ENCODE peak calls at places on chromosomes 3 and 15, in nine cellular contexts. L, Y, F, B, O, E, V, I and W are unnamed samples.
A peak's percentile ranks its signal among the peaks of the same experiment; 100 is the strongest.

GRCh38 chr3:144104146-144104545 is 132.5 kb downstream of the DIPK2A start:
- DNase-seq in F (no peak), I (no peak), Y (no peak), B (no peak), L (no peak), V (no peak), E (no peak), O (no peak), W (peak; percentile 48)

GRCh38 chr15:31013863-31014607 is 22.6 kb upstream of the MTMR10 start:
- DNase-seq in E (no peak), L (peak; percentile 11), I (no peak), Y (no peak), O (no peak), B (no peak), F (no peak), V (no peak), W (no peak)

GRCh38 chr15:23438816-23439466 is 8.1 kb downstream of the GOLGA6L2 start:
- DNase-seq in F (no peak), Y (no peak), I (no peak), L (no peak), O (no peak), E (no peak), B (no peak), V (no peak), W (no peak)

GRCh38 chr3:54212723-54213122 is 90.4 kb downstream of the CACNA2D3 start:
- DNase-seq in O (no peak), V (no peak), B (no peak), F (no peak), E (no peak), Y (no peak), L (no peak), I (no peak), W (no peak)

GRCh38 chr3:24020036-24020691 is 75.1 kb downstream of the NR1D2 start:
- DNase-seq in F (no peak), I (no peak), L (no peak), E (no peak), B (no peak), O (no peak), V (no peak), Y (no peak), W (no peak)

GRCh38 chr15:93109370-93110105 is 20.5 kb upstream of the RGMA start:
- DNase-seq in I (no peak), V (no peak), L (peak; percentile 89), O (no peak), B (no peak), F (no peak), E (no peak), Y (no peak), W (no peak)

GRCh38 chr15:40266828-40267304 is 16.0 kb downstream of the ANKRD63 start:
- DNase-seq in L (no peak), O (peak; percentile 94), F (peak; percentile 67), B (no peak), E (peak; percentile 53), V (peak; percentile 96), Y (no peak), I (peak; percentile 52), W (peak; percentile 64)

GRCh38 chr3:50611464-50612233 is at the start of gene CISH:
- DNase-seq in I (peak; percentile 97), B (peak; percentile 89), E (peak; percentile 92), V (peak; percentile 88), L (peak; percentile 98), Y (peak; percentile 96), F (peak; percentile 98), O (peak; percentile 98), W (peak; percentile 97)

GRCh38 chr3:153595186-153595815 is 433.3 kb downstream of the RAP2B start:
- DNase-seq in I (no peak), E (no peak), Y (no peak), F (no peak), O (peak; percentile 45), L (peak; percentile 66), B (no peak), V (peak; percentile 34), W (no peak)

GRCh38 chr15:45653702-45654424 is 19.0 kb downstream of the SQOR start:
- DNase-seq in I (no peak), B (no peak), E (no peak), V (no peak), F (no peak), L (no peak), O (no peak), Y (no peak), W (no peak)

GRCh38 chr15:74417230-74417629 is 16.5 kb downstream of the SEMA7A start:
- DNase-seq in B (no peak), I (no peak), L (no peak), O (peak; percentile 47), V (peak; percentile 81), F (no peak), E (no peak), Y (peak; percentile 35), W (no peak)

GRCh38 chr3:37319784-37320183 is 145.4 kb upstream of the LRRFIP2 start:
- DNase-seq in V (peak; percentile 43), O (no peak), B (no peak), Y (no peak), F (no peak), I (no peak), L (no peak), E (no peak), W (no peak)

GRCh38 chr3:52670621-52671521 is 14.8 kb downstream of the PBRM1 start:
- DNase-seq in F (no peak), B (no peak), L (no peak), Y (no peak), V (peak; percentile 100), E (no peak), O (peak; percentile 100), I (no peak), W (peak; percentile 44)

GRCh38 chr15:66788024-66788423 is 86.0 kb downstream of the SMAD6 start:
- DNase-seq in Y (no peak), F (no peak), L (no peak), V (no peak), O (no peak), I (no peak), B (no peak), E (no peak), W (no peak)

GRCh38 chr3:142270407-142270806 is 45.0 kb upstream of the GK5 start:
- DNase-seq in E (no peak), Y (no peak), I (no peak), B (no peak), V (no peak), L (peak; percentile 5), O (no peak), F (no peak), W (no peak)

GRCh38 chr3:52005571-52005986 is 9.9 kb upstream of the RPL29 start:
- DNase-seq in F (no peak), L (peak; percentile 85), Y (no peak), I (peak; percentile 73), V (peak; percentile 85), E (peak; percentile 51), O (peak; percentile 61), B (no peak), W (peak; percentile 65)

GRCh38 chr15:68531794-68532193 is 47.0 kb upstream of the CORO2B start:
- DNase-seq in O (no peak), E (no peak), V (no peak), B (no peak), L (no peak), F (no peak), Y (no peak), I (no peak), W (no peak)

GRCh38 chr15:68525815-68526214 is 53.0 kb upstream of the CORO2B start:
- DNase-seq in I (no peak), O (no peak), E (no peak), F (no peak), Y (no peak), V (peak; percentile 43), B (no peak), L (no peak), W (no peak)

GRCh38 chr15:68526784-68527183 is 52.0 kb upstream of the CORO2B start:
- DNase-seq in B (no peak), Y (no peak), E (no peak), L (no peak), I (no peak), V (no peak), F (no peak), O (no peak), W (no peak)

GRCh38 chr15:68526269-68526668 is 52.5 kb upstream of the CORO2B start:
- DNase-seq in E (no peak), I (no peak), B (no peak), V (peak; percentile 89), L (no peak), O (no peak), F (no peak), Y (no peak), W (no peak)

GRCh38 chr15:68528891-68529290 is 49.9 kb upstream of the CORO2B start:
- DNase-seq in O (no peak), L (no peak), E (no peak), I (no peak), Y (no peak), F (no peak), V (peak; percentile 90), B (no peak), W (no peak)
- H3K4me3 ChIP-seq in O (peak overlapping the region; percentile 48), L (no peak overlapping the region), E (no peak overlapping the region), I (no peak overlapping the region), Y (no peak overlapping the region), F (peak overlapping the region; percentile 14), V (no peak overlapping the region), B (peak overlapping the region; percentile 0), W (no peak overlapping the region)

GRCh38 chr3:115989927-115990326 is 366.6 kb downstream of the GAP43 start:
- DNase-seq in E (no peak), F (no peak), B (no peak), Y (no peak), L (no peak), O (peak; percentile 79), I (no peak), V (peak; percentile 94), W (no peak)

GRCh38 chr3:115986555-115987207 is 363.4 kb downstream of the GAP43 start:
- DNase-seq in Y (no peak), F (no peak), L (peak; percentile 80), I (no peak), B (no peak), V (peak; percentile 48), O (peak; percentile 43), E (peak; percentile 45), W (peak; percentile 11)

GRCh38 chr3:115996420-115997108 is 373.3 kb downstream of the GAP43 start:
- DNase-seq in I (no peak), O (no peak), F (no peak), B (no peak), L (no peak), V (peak; percentile 83), E (peak; percentile 31), Y (no peak), W (no peak)

GRCh38 chr3:115990669-115991068 is 367.4 kb downstream of the GAP43 start:
- DNase-seq in E (no peak), Y (no peak), L (peak; percentile 25), I (no peak), O (no peak), F (no peak), V (no peak), B (no peak), W (no peak)
- H3K4me1 ChIP-seq in E (no peaks in the 10 kb centered on the region), Y (no peaks in the 10 kb centered on the region), L (peaks cover 26% of the 10 kb centered on the region), I (no peaks in the 10 kb centered on the region), O (peaks cover 2% of the 10 kb centered on the region), F (no peaks in the 10 kb centered on the region), V (no peaks in the 10 kb centered on the region), B (no peaks in the 10 kb centered on the region), W (no peaks in the 10 kb centered on the region)

GRCh38 chr3:72733676-72734075 is 114.6 kb downstream of the SHQ1 start:
- DNase-seq in F (no peak), Y (no peak), L (no peak), V (no peak), E (no peak), O (no peak), B (no peak), I (no peak), W (no peak)
- H3K4me3 ChIP-seq in F (no peak overlapping the region), Y (no peak overlapping the region), L (no peak overlapping the region), V (no peak overlapping the region), E (no peak overlapping the region), O (no peak overlapping the region), B (no peak overlapping the region), I (no peak overlapping the region), W (no peak overlapping the region)

GRCh38 chr3:16289144-16289889 is 24.3 kb downstream of the OXNAD1 start:
- DNase-seq in E (no peak), L (no peak), B (no peak), V (peak; percentile 29), I (no peak), F (no peak), O (no peak), Y (no peak), W (no peak)
- H3K4me1 ChIP-seq in E (no peaks in the 10 kb centered on the region), L (no peaks in the 10 kb centered on the region), B (peaks cover 62% of the 10 kb centered on the region), V (no peaks in the 10 kb centered on the region), I (no peaks in the 10 kb centered on the region), F (peaks cover 17% of the 10 kb centered on the region), O (no peaks in the 10 kb centered on the region), Y (peaks cover 72% of the 10 kb centered on the region), W (no peaks in the 10 kb centered on the region)